ENCODE peak calls at places on chromosomes 5 and 9, in seven cellular contexts. C is LHCN-M2, Z is endothelial cell, Q is left kidney, O is AG04450, S is transverse colon, V is mesendoderm. A is an unnamed sample.
A peak's percentile ranks its signal among the peaks of the same experiment; 100 is the strongest.

GRCh38 chr9:111039203-111039907 is 1.1 kb upstream of the LPAR1 start:
- DNase-seq in O (no peak), C (no peak), S (peak; percentile 67), Z (peak; percentile 6), V (peak; percentile 46), Q (peak; percentile 54), A (peak; percentile 59)

GRCh38 chr9:121085661-121086060 is 10.9 kb downstream of the CNTRL start:
- DNase-seq in C (no peak), O (no peak), S (no peak), Z (no peak), V (no peak), Q (no peak), A (no peak)

GRCh38 chr5:16585028-16585667 is 31.6 kb downstream of the RETREG1 start:
- DNase-seq in Z (no peak), Q (peak; percentile 32), V (peak; percentile 59), S (no peak), O (no peak), C (no peak), A (no peak)

GRCh38 chr9:92754091-92754740 is 10.4 kb downstream of the BICD2 start:
- DNase-seq in V (peak; percentile 26), C (no peak), O (no peak), Q (no peak), S (no peak), Z (no peak), A (no peak)

GRCh38 chr9:123761905-123762605 is 167.9 kb downstream of the DENND1A start:
- DNase-seq in O (no peak), Q (peak; percentile 42), Z (no peak), S (no peak), V (peak; percentile 47), C (peak; percentile 6), A (no peak)

GRCh38 chr5:124161286-124161685 is 585.2 kb downstream of the ZNF608 start:
- DNase-seq in C (no peak), Q (peak; percentile 59), S (no peak), V (no peak), O (no peak), Z (no peak), A (no peak)

GRCh38 chr5:158599132-158599531 is 500.6 kb downstream of the EBF1 start:
- DNase-seq in V (peak; percentile 71), Z (no peak), Q (peak; percentile 52), S (no peak), O (no peak), C (peak; percentile 59), A (no peak)

GRCh38 chr9:34430843-34431437 is 27.4 kb downstream of the FAM219A start:
- DNase-seq in S (peak; percentile 17), Z (peak; percentile 57), Q (peak; percentile 90), C (peak; percentile 73), V (peak; percentile 77), O (peak; percentile 60), A (peak; percentile 42)

GRCh38 chr5:180343846-180344327 is 9.2 kb downstream of the GFPT2 start:
- DNase-seq in O (no peak), Q (peak; percentile 12), Z (no peak), C (peak; percentile 69), V (peak; percentile 51), S (no peak), A (peak; percentile 27)

GRCh38 chr9:20898885-20899554 is 132.4 kb downstream of the HACD4 start:
- DNase-seq in Z (no peak), Q (no peak), S (no peak), V (peak; percentile 8), C (peak; percentile 0), O (no peak), A (no peak)

GRCh38 chr5:33209252-33209651 is 231.5 kb upstream of the TARS1 start:
- DNase-seq in O (no peak), V (no peak), S (no peak), Q (no peak), C (no peak), Z (no peak), A (no peak)

GRCh38 chr5:17897776-17898175 is 263.5 kb downstream of the TAF11L14 start:
- DNase-seq in V (no peak), S (no peak), O (no peak), Q (no peak), C (no peak), Z (no peak), A (no peak)

GRCh38 chr5:30846171-30846570 is 347.3 kb upstream of the CDH6 start:
- DNase-seq in Q (no peak), Z (no peak), C (no peak), O (no peak), V (peak; percentile 33), S (no peak), A (no peak)

GRCh38 chr9:91978739-91979414 is 28.8 kb upstream of the ROR2 start:
- DNase-seq in Q (peak; percentile 57), Z (peak; percentile 51), S (no peak), C (peak; percentile 83), O (peak; percentile 77), V (peak; percentile 84), A (peak; percentile 7)

GRCh38 chr5:2629035-2629434 is 122.4 kb downstream of the IRX2 start:
- DNase-seq in V (peak; percentile 23), Q (peak; percentile 76), Z (no peak), S (no peak), O (no peak), C (no peak), A (no peak)

GRCh38 chr9:89996717-89997116 is 391.9 kb downstream of the GADD45G start:
- DNase-seq in C (peak; percentile 37), V (no peak), S (peak; percentile 54), O (no peak), Z (peak; percentile 6), Q (peak; percentile 26), A (no peak)

GRCh38 chr9:121700165-121700830 is 48.9 kb downstream of the DAB2IP start:
- DNase-seq in C (no peak), V (peak; percentile 71), Q (peak; percentile 73), O (no peak), S (peak; percentile 75), Z (peak; percentile 73), A (peak; percentile 82)

GRCh38 chr9:112789493-112789892 is 38.9 kb downstream of the SNX30 start:
- DNase-seq in Z (no peak), V (no peak), C (no peak), Q (no peak), O (no peak), S (no peak), A (no peak)

GRCh38 chr9:899440-900184 is 58.1 kb downstream of the DMRT1 start:
- DNase-seq in O (no peak), C (no peak), Z (no peak), Q (peak; percentile 97), S (peak; percentile 14), V (peak; percentile 26), A (no peak)

GRCh38 chr9:115606851-115607250 is 488.9 kb upstream of the TNC start:
- DNase-seq in S (no peak), V (no peak), Z (no peak), Q (no peak), C (no peak), O (no peak), A (no peak)

GRCh38 chr9:79570449-79571308 is 1.1 kb upstream of the TLE4 start:
- DNase-seq in V (peak; percentile 71), Q (peak; percentile 82), S (peak; percentile 47), O (no peak), C (peak; percentile 79), Z (peak; percentile 61), A (peak; percentile 18)

GRCh38 chr9:70449461-70449860 is 35.0 kb upstream of the KLF9 start:
- DNase-seq in O (no peak), C (no peak), Z (no peak), Q (no peak), S (no peak), V (no peak), A (no peak)

GRCh38 chr9:114742947-114743346 is 61.0 kb upstream of the TEX48 start:
- DNase-seq in S (no peak), V (no peak), Q (no peak), C (no peak), O (no peak), Z (no peak), A (no peak)

GRCh38 chr5:104932431-104932830 is 1369.8 kb upstream of the NUDT12 start:
- DNase-seq in Z (no peak), V (peak; percentile 45), S (no peak), O (no peak), Q (no peak), C (no peak), A (no peak)

GRCh38 chr9:89802809-89803355 is 198.1 kb downstream of the GADD45G start:
- DNase-seq in V (no peak), Z (no peak), Q (no peak), S (no peak), C (no peak), O (no peak), A (no peak)

GRCh38 chr5:122415481-122416120 is 103.6 kb downstream of the SNCAIP start:
- DNase-seq in Q (peak; percentile 93), V (peak; percentile 84), C (peak; percentile 45), S (peak; percentile 53), Z (peak; percentile 60), O (peak; percentile 45), A (peak; percentile 45)

A was measured in body of pancreas.